ENCODE peak calls at places on chromosomes 4 and X, in eight cellular contexts. R, S, L, H, Y, B, Q and X are unnamed samples.

GRCh38 chr4:84484274-84484673 is 14.8 kb downstream of the NKX6-1 start:
- DNase-seq in R (no peak), S (no peak), L (no peak), H (no peak), Y (no peak), B (no peak), Q (no peak), X (no peak)

GRCh38 chr4:120730777-120731320 is 191.7 kb downstream of the PRDM5 start:
- DNase-seq in R (no peak), S (no peak), L (no peak), H (no peak), Y (no peak), B (no peak), Q (no peak), X (no peak)

GRCh38 chr4:3744232-3744631 is 22.0 kb upstream of the ADRA2C start:
- DNase-seq in R (no peak), S (no peak), L (peak; percentile 30), H (no peak), Y (no peak), B (no peak), Q (no peak), X (no peak)

GRCh38 chr4:96380106-96380505 is 540.2 kb downstream of the PDHA2 start:
- DNase-seq in R (no peak), S (no peak), L (no peak), H (no peak), Y (no peak), B (no peak), Q (no peak), X (no peak)

GRCh38 chrX:70445876-70446275 is 1.2 kb downstream of the DLG3 start:
- DNase-seq in R (no peak), S (no peak), L (no peak), H (no peak), Y (no peak), B (no peak), Q (no peak), X (no peak)

GRCh38 chrX:143757375-143757774 is 36.8 kb upstream of the SPANXN2 start:
- DNase-seq in R (no peak), S (no peak), L (no peak), H (no peak), Y (no peak), B (no peak), Q (no peak), X (no peak)

GRCh38 chr4:185082549-185082948 is 60.5 kb upstream of the SLC25A4 start:
- DNase-seq in R (no peak), S (no peak), L (no peak), H (no peak), Y (no peak), B (no peak), Q (no peak), X (no peak)

GRCh38 chrX:118325453-118325852 is 20.5 kb upstream of the WDR44 start:
- DNase-seq in R (no peak), S (no peak), L (no peak), H (no peak), Y (no peak), B (no peak), Q (no peak), X (no peak)

GRCh38 chr4:4480685-4481393 is 61.0 kb downstream of the STX18 start:
- DNase-seq in R (no peak), S (no peak), L (no peak), H (no peak), Y (no peak), B (no peak), Q (no peak), X (no peak)

GRCh38 chrX:53594354-53594753 is 92.2 kb downstream of the HUWE1 start:
- DNase-seq in R (no peak), S (no peak), L (no peak), H (no peak), Y (no peak), B (no peak), Q (no peak), X (no peak)

GRCh38 chr4:95729596-95729995 is 110.3 kb upstream of the PDHA2 start:
- DNase-seq in R (no peak), S (no peak), L (no peak), H (no peak), Y (no peak), B (no peak), Q (no peak), X (no peak)

GRCh38 chr4:101279377-101279871 is 67.9 kb downstream of the PPP3CA start:
- DNase-seq in R (no peak), S (no peak), L (no peak), H (no peak), Y (no peak), B (peak; percentile 77), Q (no peak), X (no peak)

GRCh38 chr4:183171484-183172267 is 72.6 kb downstream of the WWC2 start:
- DNase-seq in R (no peak), S (no peak), L (no peak), H (no peak), Y (no peak), B (no peak), Q (no peak), X (no peak)

GRCh38 chr4:186759990-186760389 is 36.3 kb upstream of the FAT1 start:
- DNase-seq in R (no peak), S (no peak), L (no peak), H (no peak), Y (no peak), B (no peak), Q (no peak), X (no peak)

GRCh38 chr4:153887217-153887616 is 98.3 kb upstream of the SFRP2 start:
- DNase-seq in R (no peak), S (no peak), L (no peak), H (no peak), Y (no peak), B (no peak), Q (no peak), X (no peak)

GRCh38 chr4:61201562-61202099 is 1.5 kb downstream of the ADGRL3 start:
- DNase-seq in R (no peak), S (no peak), L (no peak), H (no peak), Y (no peak), B (no peak), Q (no peak), X (no peak)

GRCh38 chr4:1204286-1204827 is 32.0 kb upstream of the SPON2 start:
- DNase-seq in R (no peak), S (no peak), L (no peak), H (peak; percentile 50), Y (peak; percentile 15), B (no peak), Q (no peak), X (no peak)

GRCh38 chrX:101229155-101229554 is 9.6 kb downstream of the DRP2 start:
- DNase-seq in R (no peak), S (no peak), L (no peak), H (no peak), Y (no peak), B (no peak), Q (no peak), X (no peak)

GRCh38 chrX:1623691-1624090 is 8.8 kb downstream of the ASMT start:
- DNase-seq in R (no peak), S (no peak), L (peak; percentile 15), H (no peak), Y (no peak), B (no peak), Q (no peak), X (no peak)

GRCh38 chr4:82422616-82423015 is 7.6 kb downstream of the HNRNPDL start:
- DNase-seq in R (no peak), S (no peak), L (no peak), H (no peak), Y (no peak), B (no peak), Q (no peak), X (no peak)

GRCh38 chr4:29307755-29308154 is 1412.4 kb upstream of the PCDH7 start:
- DNase-seq in R (no peak), S (no peak), L (no peak), H (no peak), Y (no peak), B (no peak), Q (no peak), X (no peak)

GRCh38 chr4:29310252-29310651 is 1409.9 kb upstream of the PCDH7 start:
- DNase-seq in R (no peak), S (no peak), L (no peak), H (no peak), Y (no peak), B (no peak), Q (no peak), X (no peak)

GRCh38 chr4:29311231-29311630 is 1408.9 kb upstream of the PCDH7 start:
- DNase-seq in R (no peak), S (no peak), L (no peak), H (no peak), Y (no peak), B (no peak), Q (no peak), X (no peak)

GRCh38 chr4:29307256-29307655 is 1412.9 kb upstream of the PCDH7 start:
- DNase-seq in R (no peak), S (no peak), L (no peak), H (no peak), Y (no peak), B (no peak), Q (no peak), X (no peak)

GRCh38 chr4:29309050-29309449 is 1411.1 kb upstream of the PCDH7 start:
- DNase-seq in R (no peak), S (no peak), L (no peak), H (no peak), Y (no peak), B (no peak), Q (no peak), X (no peak)
- H3K9me3 ChIP-seq in R (no peaks in the 10 kb centered on the region), S (no peaks in the 10 kb centered on the region), L (no peaks in the 10 kb centered on the region), H (no peaks in the 10 kb centered on the region), Y (no peaks in the 10 kb centered on the region), B (no peaks in the 10 kb centered on the region), Q (no peaks in the 10 kb centered on the region), X (no peaks in the 10 kb centered on the region)

GRCh38 chrX:123918106-123918721 is 43.3 kb upstream of the STAG2 start:
- DNase-seq in R (no peak), S (no peak), L (no peak), H (no peak), Y (no peak), B (no peak), Q (no peak), X (no peak)
- H3K27ac ChIP-seq in R (no peak overlapping the region), S (no peak overlapping the region), L (no peak overlapping the region), H (no peak overlapping the region), Y (no peak overlapping the region), B (no peak overlapping the region), Q (peak overlapping the region; percentile 50), X (no peak overlapping the region)

GRCh38 chrX:39302838-39303237 is 501.6 kb downstream of the MID1IP1 start:
- DNase-seq in R (no peak), S (no peak), L (no peak), H (no peak), Y (no peak), B (no peak), Q (no peak), X (no peak)
- H3K9me3 ChIP-seq in R (peaks cover 30% of the 10 kb centered on the region), S (peaks cover 10% of the 10 kb centered on the region), L (no peaks in the 10 kb centered on the region), H (no peaks in the 10 kb centered on the region), Y (no peaks in the 10 kb centered on the region), B (no peaks in the 10 kb centered on the region), Q (no peaks in the 10 kb centered on the region), X (no peaks in the 10 kb centered on the region)

DNA sequence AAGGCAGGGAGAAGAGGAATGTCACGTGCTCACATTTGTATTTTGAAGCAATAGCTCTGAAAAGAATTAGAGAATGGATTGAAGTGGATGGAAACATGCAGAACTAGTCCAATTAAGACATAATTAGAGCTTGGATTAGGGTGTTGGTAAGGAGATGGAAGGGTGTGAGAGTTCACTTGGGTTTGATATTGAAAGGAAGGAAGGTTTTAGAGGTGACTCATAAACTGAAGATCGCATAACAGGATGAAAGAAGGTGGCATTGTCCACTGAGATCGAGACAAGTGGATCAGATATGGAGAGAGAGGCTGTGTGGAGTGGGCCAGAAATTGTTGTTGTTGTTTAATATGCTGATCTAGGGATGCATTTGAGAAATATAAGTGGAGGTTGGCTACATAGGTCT is 244.0 kb upstream of the SMIM31 start:
- DNase-seq in R (no peak), S (no peak), L (no peak), H (no peak), Y (no peak), B (no peak), Q (no peak), X (no peak)
- H3K27ac ChIP-seq in R (no peak overlapping the region), S (no peak overlapping the region), L (no peak overlapping the region), H (no peak overlapping the region), Y (no peak overlapping the region), B (no peak overlapping the region), Q (no peak overlapping the region), X (no peak overlapping the region)